ENCODE peak calls at places on chromosomes 16 and 17, in eight cellular contexts. M is MCF 10A, N is brain microvascular endothelial cell, H is cardiac muscle cell, L is uterus, C is WTC11, K is HCT116, V is GM12865. E is an unnamed sample.

GRCh38 chr16:73000020-73000906 is 47.7 kb downstream of the ZFHX3 start:
- DNase-seq in M (peak; percentile 75), N (no peak), H (peak; percentile 57), L (no peak), C (no peak), K (no peak), V (no peak), E (peak; percentile 72)

GRCh38 chr17:74987909-74988711 is 678 bp downstream of the CDR2L start:
- DNase-seq in M (peak; percentile 56), N (peak; percentile 74), H (peak; percentile 70), L (peak; percentile 86), C (peak; percentile 78), K (no peak), V (no peak), E (peak; percentile 85)

GRCh38 chr17:27585153-27585681 is 45.8 kb upstream of the LGALS9 start:
- DNase-seq in M (no peak), N (no peak), H (no peak), L (no peak), C (no peak), K (no peak), V (peak; percentile 30), E (no peak)

GRCh38 chr17:45242015-45242414 is 19.9 kb downstream of the SPATA32 start:
- DNase-seq in M (no peak), N (no peak), H (no peak), L (no peak), C (no peak), K (no peak), V (no peak), E (no peak)

GRCh38 chr16:56113223-56113622 is 78.1 kb upstream of the GNAO1 start:
- DNase-seq in M (no peak), N (no peak), H (no peak), L (no peak), C (no peak), K (no peak), V (no peak), E (no peak)

GRCh38 chr16:17331071-17331521 is 139.7 kb downstream of the XYLT1 start:
- DNase-seq in M (no peak), N (no peak), H (no peak), L (peak; percentile 55), C (no peak), K (no peak), V (no peak), E (no peak)

GRCh38 chr17:31696184-31696602 is 162.9 kb downstream of the COPRS start:
- DNase-seq in M (no peak), N (peak; percentile 53), H (peak; percentile 95), L (peak; percentile 86), C (peak; percentile 23), K (no peak), V (no peak), E (peak; percentile 96)

GRCh38 chr17:15392326-15392739 is 50.9 kb upstream of the TEKT3 start:
- DNase-seq in M (peak; percentile 47), N (peak; percentile 65), H (peak; percentile 77), L (peak; percentile 31), C (no peak), K (no peak), V (no peak), E (peak; percentile 92)

GRCh38 chr17:68732301-68732749 is 131.2 kb upstream of the FAM20A start:
- DNase-seq in M (peak; percentile 22), N (no peak), H (no peak), L (no peak), C (no peak), K (no peak), V (no peak), E (no peak)

GRCh38 chr16:4888428-4889135 is 41.3 kb downstream of the UBN1 start:
- DNase-seq in M (no peak), N (no peak), H (no peak), L (no peak), C (no peak), K (no peak), V (no peak), E (no peak)

GRCh38 chr17:27384261-27384701 is 72.0 kb upstream of the KSR1 start:
- DNase-seq in M (peak; percentile 99), N (peak; percentile 71), H (peak; percentile 88), L (peak; percentile 62), C (no peak), K (no peak), V (peak; percentile 56), E (peak; percentile 82)

GRCh38 chr17:2924211-2924610 is 128.0 kb downstream of the RAP1GAP2 start:
- DNase-seq in M (peak; percentile 56), N (no peak), H (peak; percentile 43), L (no peak), C (peak; percentile 36), K (no peak), V (no peak), E (peak; percentile 42)

GRCh38 chr16:5649762-5650445 is 552.3 kb upstream of the EEF2KMT start:
- DNase-seq in M (no peak), N (no peak), H (no peak), L (no peak), C (no peak), K (no peak), V (no peak), E (no peak)

GRCh38 chr17:22459331-22459952 is 767.1 kb downstream of the KCNJ18 start:
- DNase-seq in M (no peak), N (no peak), H (no peak), L (no peak), C (no peak), K (no peak), V (no peak), E (no peak)

GRCh38 chr16:14365200-14365851 is 264.7 kb downstream of the PARN start:
- DNase-seq in M (no peak), N (no peak), H (no peak), L (no peak), C (no peak), K (no peak), V (no peak), E (no peak)

GRCh38 chr16:54216268-54217187 is 70.1 kb downstream of the IRX3 start:
- DNase-seq in M (no peak), N (no peak), H (peak; percentile 69), L (no peak), C (no peak), K (no peak), V (no peak), E (no peak)

GRCh38 chr16:9546438-9546786 is 455.0 kb downstream of the HAPSTR1 start:
- DNase-seq in M (no peak), N (no peak), H (no peak), L (no peak), C (no peak), K (no peak), V (no peak), E (no peak)
- TF ChIP-seq CTCF in M (no peak), N (no peak), H (no peak), L (no peak), C (no peak), K (no peak), V (no peak), E (no peak)

GRCh38 chr16:81431554-81432353 is 12.9 kb upstream of the CMIP start:
- DNase-seq in M (no peak), N (peak; percentile 62), H (peak; percentile 78), L (no peak), C (no peak), K (no peak), V (no peak), E (peak; percentile 89)

GRCh38 chr16:81424761-81425160 is 19.8 kb upstream of the CMIP start:
- DNase-seq in M (peak; percentile 41), N (no peak), H (no peak), L (no peak), C (no peak), K (no peak), V (peak; percentile 65), E (no peak)

GRCh38 chr16:81432899-81433560 is 11.6 kb upstream of the CMIP start:
- DNase-seq in M (no peak), N (no peak), H (no peak), L (no peak), C (no peak), K (no peak), V (no peak), E (no peak)

GRCh38 chr16:81427245-81427644 is 17.4 kb upstream of the CMIP start:
- DNase-seq in M (no peak), N (no peak), H (no peak), L (no peak), C (no peak), K (no peak), V (no peak), E (no peak)

GRCh38 chr16:81429045-81429521 is 15.5 kb upstream of the CMIP start:
- DNase-seq in M (peak; percentile 44), N (peak; percentile 53), H (peak; percentile 64), L (no peak), C (peak; percentile 63), K (peak; percentile 68), V (peak; percentile 56), E (peak; percentile 43)
- TF ChIP-seq CTCF in M (peak; percentile 23), N (peak; percentile 78), H (peak; percentile 63), L (peak; percentile 35), C (peak; percentile 28), K (peak; percentile 74), V (peak; percentile 40), E (peak; percentile 52)

DNA sequence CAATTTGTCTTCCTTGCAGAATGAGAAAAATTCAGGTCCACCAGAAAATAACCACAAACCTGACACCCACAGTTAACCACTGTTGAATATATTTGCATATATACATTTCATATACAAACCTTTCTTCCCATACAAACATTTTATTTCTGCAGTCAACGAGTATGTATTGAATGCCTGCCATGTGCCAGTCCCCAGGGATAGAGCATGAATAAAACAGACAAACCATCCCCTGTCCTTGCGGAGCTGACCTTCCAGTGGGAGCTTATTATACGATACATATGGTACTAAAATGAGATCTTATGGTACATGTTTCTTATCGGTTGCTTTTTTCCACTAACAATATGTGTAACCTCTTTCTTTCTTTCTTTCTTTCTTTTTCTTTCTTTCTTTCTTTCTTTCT is 116.7 kb downstream of the PITPNC1 start:
- DNase-seq in M (no peak), N (no peak), H (no peak), L (no peak), C (no peak), K (no peak), V (no peak), E (no peak)
- TF ChIP-seq CTCF in M (no peak), N (no peak), H (no peak), L (no peak), C (no peak), K (no peak), V (no peak), E (no peak)

GRCh38 chr16:47323241-47323640 is 137.6 kb downstream of the ITFG1 start:
- DNase-seq in M (no peak), N (no peak), H (no peak), L (no peak), C (no peak), K (no peak), V (no peak), E (no peak)
- TF ChIP-seq CTCF in M (no peak), N (peak; percentile 46), H (no peak), L (no peak), C (no peak), K (no peak), V (no peak), E (no peak)

GRCh38 chr17:35555695-35556094 is 4.9 kb downstream of the SLFN14 start:
- DNase-seq in M (peak; percentile 22), N (no peak), H (no peak), L (no peak), C (no peak), K (no peak), V (no peak), E (no peak)
- TF ChIP-seq CTCF in M (no peak), N (peak; percentile 32), H (peak; percentile 17), L (no peak), C (no peak), K (peak; percentile 36), V (peak; percentile 25), E (peak; percentile 17)

GRCh38 chr17:78137392-78138203 is 7.0 kb downstream of the TMC8 start:
- DNase-seq in M (no peak), N (no peak), H (no peak), L (no peak), C (peak; percentile 59), K (no peak), V (peak; percentile 68), E (no peak)
- TF ChIP-seq CTCF in M (peak; percentile 58), N (peak; percentile 62), H (peak; percentile 36), L (no peak), C (peak; percentile 70), K (peak; percentile 99), V (peak; percentile 75), E (peak; percentile 22)

E was measured in fibroblast of lung.